ENCODE peak calls at places on chromosomes 1 and 21, in four cellular contexts. L is K562, S is HepG2, U is GM12878. B is an unnamed sample.
A peak's percentile ranks its signal among the peaks of the same experiment; 100 is the strongest.

GRCh38 chr1:85259866-85260345 is 444 bp upstream of the C1orf52 start:
- DNase-seq in U (no peak), S (no peak), L (no peak), B (no peak)

GRCh38 chr1:226638001-226638601 is 89.5 kb downstream of the STUM start:
- DNase-seq in U (no peak), L (no peak), S (no peak), B (no peak)

GRCh38 chr1:2355408-2356261 is 35.7 kb downstream of the MORN1 start:
- DNase-seq in S (no peak), L (no peak), U (no peak), B (no peak)

GRCh38 chr21:38361324-38361723 is 104.5 kb downstream of the KCNJ15 start:
- DNase-seq in L (no peak), U (no peak), S (no peak), B (no peak)

GRCh38 chr1:51520700-51521248 is 1.7 kb upstream of the EPS15 start:
- DNase-seq in S (no peak), U (no peak), L (no peak), B (no peak)

GRCh38 chr1:31625561-31626272 is 8.2 kb downstream of the HCRTR1 start:
- DNase-seq in S (no peak), U (no peak), L (no peak), B (no peak)

GRCh38 chr1:226635456-226635941 is 86.9 kb downstream of the STUM start:
- DNase-seq in L (no peak), S (no peak), U (no peak), B (no peak)

GRCh38 chr1:11977625-11978024 is 2.6 kb upstream of the MFN2 start:
- DNase-seq in L (no peak), U (no peak), S (no peak), B (no peak)

GRCh38 chr1:13779930-13780329 is 79.9 kb downstream of the PRDM2 start:
- DNase-seq in U (no peak), S (no peak), L (no peak), B (no peak)
- TF ChIP-seq JUND in U (no peak), S (no peak), L (no peak), B (no peak)

GRCh38 chr21:39386899-39387298 is 38.0 kb upstream of the HMGN1 start:
- DNase-seq in L (peak; percentile 7), S (no peak), U (no peak), B (no peak)

GRCh38 chr21:39384674-39385298 is 35.9 kb upstream of the HMGN1 start:
- DNase-seq in L (no peak), S (peak; percentile 12), U (no peak), B (no peak)

GRCh38 chr21:39386194-39386593 is 37.3 kb upstream of the HMGN1 start:
- DNase-seq in U (no peak), S (peak; percentile 75), L (no peak), B (no peak)

GRCh38 chr21:39387461-39388037 is 38.7 kb upstream of the HMGN1 start:
- DNase-seq in L (peak; percentile 99), S (peak; percentile 83), U (peak; percentile 43), B (peak; percentile 93)

GRCh38 chr21:39385299-39386145 is 36.6 kb upstream of the HMGN1 start:
- DNase-seq in S (peak; percentile 95), L (no peak), U (no peak), B (peak; percentile 37)
- TF ChIP-seq JUND in S (no peak), L (no peak), U (no peak), B (no peak)

DNA sequence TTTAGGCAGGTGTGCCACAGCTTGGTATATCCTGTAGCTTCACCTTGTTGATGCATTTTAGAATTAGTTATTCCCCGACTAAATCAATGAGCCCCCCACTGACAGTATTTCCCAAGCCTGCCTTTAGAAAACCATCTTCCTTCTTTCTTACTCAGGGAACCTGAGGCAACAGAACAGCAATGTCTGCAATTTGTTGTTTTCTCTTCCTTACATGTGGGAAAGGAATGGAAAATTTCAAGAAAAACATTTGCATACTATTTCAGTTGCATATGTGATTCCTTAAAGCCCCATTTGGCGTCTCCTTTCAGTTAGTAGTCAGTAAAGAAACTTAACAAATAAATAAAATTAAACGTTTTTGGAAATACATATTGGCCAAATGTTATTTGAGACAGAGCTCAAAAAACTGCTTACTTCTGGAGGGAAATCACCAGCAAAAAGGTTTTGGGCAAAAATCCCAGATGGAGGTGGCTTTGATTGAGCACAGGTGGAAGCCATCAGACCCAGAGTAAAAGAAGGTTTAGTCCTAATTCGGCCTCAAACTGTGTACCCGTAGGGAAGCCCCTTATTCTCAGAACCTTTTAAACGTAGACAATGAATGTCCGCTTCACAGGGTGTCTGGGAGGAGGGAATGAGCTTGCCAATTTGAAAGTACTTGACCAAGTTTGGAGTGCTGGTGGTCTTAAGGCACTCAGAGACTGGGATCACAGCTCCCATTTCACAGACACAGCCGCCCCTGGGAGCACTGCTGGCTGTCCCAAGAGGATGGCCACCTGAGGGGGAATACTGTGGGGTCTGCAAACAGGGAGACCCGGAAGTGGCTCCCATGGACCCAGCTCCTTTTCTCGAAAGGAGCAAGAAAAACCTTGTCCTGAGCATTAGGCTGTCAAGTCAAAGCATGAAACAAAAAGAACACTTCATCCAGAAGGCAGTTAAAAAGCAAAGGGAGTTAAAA is 9.4 kb downstream of the LHX4 start:
- DNase-seq in S (no peak), U (no peak), L (no peak), B (no peak)
- TF ChIP-seq JUND in S (no peak), U (no peak), L (no peak), B (no peak)

GRCh38 chr1:208162903-208163302 is 81.3 kb downstream of the PLXNA2 start:
- DNase-seq in U (no peak), S (no peak), L (no peak), B (no peak)

GRCh38 chr1:208161656-208162375 is 82.4 kb downstream of the PLXNA2 start:
- DNase-seq in S (no peak), U (no peak), L (peak; percentile 35), B (no peak)

GRCh38 chr1:208159542-208160258 is 84.5 kb downstream of the PLXNA2 start:
- DNase-seq in U (no peak), L (peak; percentile 58), S (no peak), B (no peak)

GRCh38 chr1:208160259-208160819 is 83.8 kb downstream of the PLXNA2 start:
- DNase-seq in L (no peak), U (no peak), S (no peak), B (no peak)

GRCh38 chr1:208161005-208161404 is 83.2 kb downstream of the PLXNA2 start:
- DNase-seq in S (no peak), L (no peak), U (no peak), B (no peak)
- TF ChIP-seq JUND in S (no peak), L (no peak), U (no peak), B (no peak)

GRCh38 chr21:42472521-42472920 is 23.5 kb downstream of the RSPH1 start:
- DNase-seq in U (no peak), S (no peak), L (no peak), B (no peak)

GRCh38 chr21:42475526-42476492 is 20.2 kb downstream of the RSPH1 start:
- DNase-seq in L (no peak), S (no peak), U (no peak), B (no peak)

GRCh38 chr21:42473495-42474042 is 22.5 kb downstream of the RSPH1 start:
- DNase-seq in L (no peak), S (no peak), U (no peak), B (no peak)

GRCh38 chr21:42474982-42475381 is 21.0 kb downstream of the RSPH1 start:
- DNase-seq in L (no peak), U (no peak), S (no peak), B (no peak)

GRCh38 chr21:42474043-42474831 is 21.8 kb downstream of the RSPH1 start:
- DNase-seq in U (no peak), L (no peak), S (peak; percentile 41), B (peak; percentile 80)
- TF ChIP-seq JUND in U (no peak), L (no peak), S (no peak), B (peak; percentile 81)

DNA sequence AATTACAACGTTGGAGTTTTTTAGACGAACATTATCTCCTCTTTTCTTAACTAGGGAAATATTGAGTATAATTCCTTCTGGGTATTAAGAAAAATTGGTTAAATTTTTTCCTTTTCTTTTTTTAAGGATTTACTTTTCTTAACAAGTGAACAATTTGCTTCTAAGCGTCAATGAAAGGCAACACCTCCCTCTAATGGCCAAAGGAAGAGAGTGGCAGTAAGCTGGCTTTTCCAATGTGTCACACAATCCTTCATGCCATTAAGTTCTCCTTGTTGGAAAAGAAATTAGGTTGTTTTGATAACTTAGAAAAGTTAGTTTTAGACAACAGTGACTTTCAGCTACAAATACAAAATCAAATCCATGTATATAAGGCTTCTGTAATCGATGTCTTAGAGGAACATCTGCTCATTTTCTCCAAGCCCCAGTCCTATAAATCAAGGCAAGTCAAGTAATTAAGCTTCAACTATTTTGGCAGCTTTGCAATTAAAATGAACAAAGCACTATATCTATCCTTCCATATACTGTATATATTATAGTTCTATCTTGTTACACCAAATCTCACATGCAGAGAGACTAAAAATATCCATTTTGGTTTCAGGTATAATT is 62.8 kb downstream of the EDEM3 start:
- DNase-seq in L (no peak), S (peak; percentile 24), U (no peak), B (peak; percentile 72)
- TF ChIP-seq JUND in L (no peak), S (no peak), U (no peak), B (no peak)

GRCh38 chr1:23216771-23217420 is 406 bp downstream of the HTR1D start:
- DNase-seq in U (no peak), S (no peak), L (peak; percentile 88), B (no peak)
- TF ChIP-seq JUND in U (no peak), S (no peak), L (no peak), B (no peak)

DNA sequence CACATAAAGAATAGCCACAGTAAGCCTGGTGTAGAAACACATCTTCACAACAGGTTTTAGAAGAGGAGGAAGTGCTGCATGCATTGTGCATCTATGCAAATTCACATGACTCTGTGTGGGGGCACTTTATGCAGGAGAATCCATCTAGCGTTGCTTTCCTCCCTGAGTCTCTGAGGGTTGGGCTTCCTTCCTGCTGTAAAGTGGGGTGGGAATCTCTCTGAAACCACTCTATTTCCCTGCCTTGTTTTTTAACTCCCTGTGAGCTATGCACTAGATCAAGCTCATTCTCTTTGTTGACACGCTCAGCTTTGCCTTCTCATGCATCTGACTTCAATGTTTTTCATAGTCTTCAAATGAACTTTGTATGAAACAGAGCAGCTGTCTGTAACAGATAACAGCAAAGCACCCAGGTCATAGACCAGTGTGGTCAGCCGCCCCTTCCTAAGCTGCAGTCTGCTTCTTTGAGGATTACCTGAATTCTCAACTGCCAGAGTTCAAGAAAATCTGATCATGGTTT is 102.7 kb upstream of the DPH5 start:
- DNase-seq in U (peak; percentile 72), L (peak; percentile 76), S (peak; percentile 20), B (no peak)
- TF ChIP-seq JUND in U (no peak), L (peak; percentile 70), S (no peak), B (no peak)